ENCODE peak calls at places on chromosomes 13 and 19, in four cellular contexts. P is H1, G is SK-N-SH, Q is K562. A is an unnamed sample.

GRCh38 chr13:50090211-50090610 is 75.0 kb downstream of the KCNRG start:
- DNase-seq in P (no peak), G (no peak), Q (no peak), A (no peak)

GRCh38 chr19:38781058-38781457 is 7.7 kb upstream of the LGALS7 start:
- DNase-seq in P (no peak), G (no peak), Q (peak), A (no peak)

GRCh38 chr19:16688084-16688483 is 27.1 kb downstream of the TMEM38A start:
- DNase-seq in P (no peak), G (no peak), Q (no peak), A (no peak)

GRCh38 chr13:77333521-77334083 is 6.7 kb upstream of the MYCBP2 start:
- DNase-seq in P (no peak), G (peak), Q (no peak), A (no peak)

GRCh38 chr19:5036733-5037681 is 68.1 kb downstream of the KDM4B start:
- DNase-seq in P (no peak), G (peak), Q (no peak), A (no peak)

GRCh38 chr19:17234911-17235617 is 9.0 kb downstream of the OCEL1 start:
- DNase-seq in P (peak), G (peak), Q (peak), A (peak)

GRCh38 chr13:67792151-67792665 is 562.1 kb upstream of the PCDH9 start:
- DNase-seq in P (no peak), G (no peak), Q (no peak), A (no peak)

GRCh38 chr13:114311908-114312307 is 2.4 kb upstream of the CHAMP1 start:
- DNase-seq in P (no peak), G (no peak), Q (no peak), A (no peak)

GRCh38 chr13:24217601-24218281 is 57.2 kb downstream of the SPATA13 start:
- DNase-seq in P (no peak), G (no peak), Q (no peak), A (no peak)

GRCh38 chr13:67063036-67063435 is 167.1 kb downstream of the PCDH9 start:
- DNase-seq in P (no peak), G (no peak), Q (no peak), A (no peak)

GRCh38 chr13:47747901-47748300 is 253.2 kb downstream of the SUCLA2 start:
- DNase-seq in P (no peak), G (no peak), Q (no peak), A (no peak)

GRCh38 chr19:50994129-50994528 is 7.3 kb downstream of the KLK8 start:
- DNase-seq in P (no peak), G (no peak), Q (peak), A (no peak)

GRCh38 chr19:29001922-29002247 is 211.1 kb downstream of the UQCRFS1 start:
- DNase-seq in P (no peak), G (no peak), Q (no peak), A (no peak)

GRCh38 chr13:34349091-34349722 is 531.3 kb downstream of the RFC3 start:
- DNase-seq in P (no peak), G (no peak), Q (no peak), A (no peak)
- TF ChIP-seq TEAD4 in P (no peak), G (peak), Q (no peak), A (no peak)

GRCh38 chr13:43113603-43114002 is 90.2 kb downstream of the DNAJC15 start:
- DNase-seq in P (no peak), G (no peak), Q (no peak), A (no peak)
- TF ChIP-seq TEAD4 in P (no peak), G (no peak), Q (no peak), A (no peak)

DNA sequence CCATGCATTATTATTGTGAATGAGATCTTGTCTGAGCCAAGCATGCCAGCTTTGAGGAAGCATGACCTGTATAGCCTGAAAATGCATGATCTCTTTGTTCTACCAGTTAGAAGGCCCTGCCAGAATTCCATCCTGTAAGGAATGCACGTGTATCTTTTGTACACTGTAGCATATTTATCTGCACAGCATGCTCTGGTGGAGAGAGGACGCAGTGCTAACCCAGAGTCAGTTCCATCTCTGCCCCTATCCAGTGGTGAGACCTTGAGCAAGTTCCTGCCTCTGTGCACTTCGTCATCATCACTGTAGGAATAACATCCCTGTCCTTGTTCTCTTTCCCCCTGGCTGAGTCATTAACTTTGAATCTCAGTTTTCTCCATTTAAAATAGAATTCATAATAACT is 233.8 kb downstream of the SLC7A1 start:
- DNase-seq in P (no peak), G (no peak), Q (no peak), A (no peak)
- TF ChIP-seq TEAD4 in P (no peak), G (no peak), Q (no peak), A (no peak)

DNA sequence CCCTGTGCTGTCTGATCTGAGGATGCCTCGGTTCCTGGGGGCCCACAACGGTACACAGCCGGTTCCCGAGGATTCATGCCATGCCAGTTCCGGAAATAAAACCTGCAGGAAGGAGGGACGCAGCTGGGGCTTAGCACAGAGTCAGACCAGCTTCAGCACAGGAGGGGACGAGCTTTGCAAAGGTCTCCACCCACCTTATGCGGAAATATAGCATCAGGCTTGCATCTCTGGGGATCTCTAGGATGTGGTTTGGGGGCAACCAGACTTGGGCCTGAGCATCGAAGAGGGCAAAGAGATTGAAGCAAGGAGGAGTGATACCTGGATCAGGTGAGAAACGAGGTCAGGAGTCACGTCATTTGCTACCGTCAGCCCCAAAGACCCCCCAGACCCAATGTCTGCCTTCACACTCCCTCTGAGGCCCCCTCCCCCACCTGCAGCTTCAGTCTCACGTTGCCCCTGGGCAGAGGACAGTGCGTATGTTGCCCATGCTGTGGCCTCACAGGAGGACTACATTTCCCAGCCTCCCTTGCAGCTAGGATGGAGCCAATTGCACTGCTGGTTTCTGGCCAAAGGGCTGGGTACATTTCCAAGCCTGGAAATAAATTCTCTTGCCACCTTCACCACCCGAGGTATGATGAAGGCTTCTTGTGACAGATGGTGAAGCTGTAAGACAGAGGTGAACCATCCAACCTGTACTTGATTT is 12.1 kb downstream of the TYK2 start:
- DNase-seq in P (peak), G (peak), Q (no peak), A (no peak)
- TF ChIP-seq TEAD4 in P (no peak), G (no peak), Q (no peak), A (no peak)

DNA sequence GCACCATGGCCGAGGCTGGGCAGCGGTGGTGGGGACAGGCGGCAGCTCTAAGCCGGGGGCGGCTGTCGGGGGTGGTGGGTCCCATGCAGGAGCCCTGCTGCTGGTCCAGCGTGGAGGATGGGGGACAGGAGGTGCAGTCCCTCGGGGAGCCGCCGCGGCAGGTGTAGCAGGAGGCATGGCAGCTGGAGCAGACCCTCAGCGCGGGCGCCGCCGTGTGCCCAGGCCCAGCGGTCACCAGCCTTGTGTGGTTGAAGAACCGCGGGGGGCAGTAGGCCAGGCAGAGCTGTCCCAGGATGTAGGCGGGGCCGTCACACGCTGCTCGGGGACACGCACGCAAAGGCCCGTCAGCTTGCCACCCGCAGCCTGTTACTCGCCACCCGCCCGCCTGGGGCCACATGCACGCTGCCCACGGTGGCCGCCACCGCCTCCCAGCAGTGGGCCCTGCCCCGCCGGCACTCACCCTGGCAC is 2.9 kb upstream of the C19orf25 start:
- DNase-seq in P (no peak), G (no peak), Q (no peak), A (no peak)
- TF ChIP-seq TEAD4 in P (no peak), G (no peak), Q (no peak), A (no peak)

GRCh38 chr19:44753932-44754742 is 5.6 kb downstream of the BCL3 start:
- DNase-seq in P (peak), G (peak), Q (peak), A (peak)

GRCh38 chr19:44755219-44755618 is 6.7 kb downstream of the BCL3 start:
- DNase-seq in P (no peak), G (no peak), Q (no peak), A (no peak)

GRCh38 chr19:44753619-44753931 is 5.1 kb downstream of the BCL3 start:
- DNase-seq in P (no peak), G (no peak), Q (no peak), A (no peak)

GRCh38 chr19:44756089-44756562 is 7.6 kb downstream of the BCL3 start:
- DNase-seq in P (no peak), G (no peak), Q (no peak), A (no peak)

DNA sequence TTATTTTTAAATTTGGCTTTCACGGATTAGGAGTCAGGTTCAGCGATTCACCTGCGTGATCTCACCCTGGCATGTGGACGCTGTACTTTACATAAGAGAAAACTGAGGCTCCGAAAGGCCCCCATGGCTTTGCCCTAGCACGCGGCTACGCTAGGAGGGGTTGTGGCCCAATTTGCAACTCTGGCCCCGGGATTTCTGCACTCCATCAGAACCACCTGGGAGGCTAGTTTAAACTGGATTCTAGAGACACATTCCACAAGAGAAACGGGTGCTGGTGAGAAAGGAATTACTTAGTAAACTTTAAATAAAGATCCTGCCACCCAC is 6.2 kb downstream of the BCL3 start:
- DNase-seq in P (no peak), G (no peak), Q (no peak), A (no peak)
- TF ChIP-seq TEAD4 in P (no peak), G (no peak), Q (no peak), A (no peak)

DNA sequence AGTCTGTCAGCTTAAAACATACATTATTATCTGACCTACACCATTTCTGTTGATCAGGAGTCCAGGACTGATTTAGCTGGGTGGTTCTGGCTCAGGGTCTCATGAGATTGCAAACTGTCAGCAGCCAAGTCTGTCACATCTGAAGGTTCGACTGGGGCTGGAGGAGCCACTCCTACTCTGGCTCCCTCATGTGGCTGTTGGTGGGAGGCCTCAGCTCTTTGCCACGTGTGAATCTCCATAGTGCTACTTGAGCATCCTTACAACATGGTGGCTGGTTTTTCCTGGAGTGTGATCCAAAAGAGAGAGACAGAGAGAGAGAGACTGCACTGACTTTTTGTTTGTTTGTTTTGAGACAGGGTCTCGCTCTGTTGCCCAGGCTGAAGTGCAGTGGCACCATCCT is 63.6 kb upstream of the NFIC start:
- DNase-seq in P (no peak), G (no peak), Q (no peak), A (no peak)
- TF ChIP-seq TEAD4 in P (no peak), G (no peak), Q (no peak), A (no peak)

GRCh38 chr19:15614507-15615379 is at the start of gene CYP4F8:
- DNase-seq in P (no peak), G (no peak), Q (no peak), A (no peak)

GRCh38 chr19:15618321-15618720 is 3.3 kb downstream of the CYP4F8 start:
- DNase-seq in P (no peak), G (no peak), Q (no peak), A (no peak)

GRCh38 chr19:15616183-15616582 is 1.2 kb downstream of the CYP4F8 start:
- DNase-seq in P (no peak), G (no peak), Q (no peak), A (no peak)

GRCh38 chr19:15615526-15615925 is 508 bp downstream of the CYP4F8 start:
- DNase-seq in P (no peak), G (no peak), Q (no peak), A (no peak)

DNA sequence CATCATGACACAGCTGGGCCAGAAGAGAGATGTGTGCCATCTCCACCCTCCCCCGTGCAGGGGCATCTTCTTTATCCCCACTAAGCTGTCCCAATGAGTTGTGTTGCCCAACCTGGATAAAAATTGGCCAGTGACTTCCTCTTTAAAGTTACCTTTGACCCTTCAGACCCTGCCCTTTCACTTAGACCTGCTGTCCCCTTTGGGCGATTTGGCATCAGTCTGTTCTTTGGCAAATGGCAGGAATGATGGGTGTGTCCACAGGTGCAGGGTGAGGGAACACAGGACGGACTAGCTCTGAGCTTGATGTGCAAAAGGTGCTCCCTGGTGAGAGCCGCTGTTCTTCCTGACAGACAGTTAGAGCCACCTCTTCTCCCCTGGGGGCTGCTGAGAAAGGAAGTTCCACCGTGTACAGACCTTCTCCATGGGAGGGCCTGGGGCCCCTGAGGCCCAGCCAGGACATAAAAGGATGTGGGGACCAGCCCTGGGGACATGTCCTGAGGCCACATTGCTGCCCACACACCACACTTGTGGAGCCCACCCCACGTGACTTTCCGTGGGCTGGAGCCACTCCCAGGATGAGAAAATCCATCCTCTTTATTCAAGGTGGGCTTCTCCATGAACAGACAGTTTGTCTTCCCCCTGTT is 1.7 kb downstream of the CYP4F8 start:
- DNase-seq in P (no peak), G (no peak), Q (no peak), A (no peak)
- TF ChIP-seq TEAD4 in P (no peak), G (no peak), Q (no peak), A (no peak)

GRCh38 chr13:75481176-75482069 is 546 bp downstream of the TBC1D4 start:
- DNase-seq in P (peak), G (peak), Q (peak), A (peak)
- TF ChIP-seq TEAD4 in P (no peak), G (no peak), Q (no peak), A (peak)

GRCh38 chr13:106113796-106114195 is 421.7 kb downstream of the EFNB2 start:
- DNase-seq in P (no peak), G (no peak), Q (no peak), A (no peak)

GRCh38 chr13:106117035-106117434 is 418.4 kb downstream of the EFNB2 start:
- DNase-seq in P (no peak), G (peak), Q (no peak), A (no peak)

GRCh38 chr13:106117640-106118039 is 417.8 kb downstream of the EFNB2 start:
- DNase-seq in P (no peak), G (no peak), Q (no peak), A (no peak)

GRCh38 chr13:106112191-106112590 is 423.3 kb downstream of the EFNB2 start:
- DNase-seq in P (no peak), G (no peak), Q (no peak), A (no peak)

GRCh38 chr13:106114981-106115554 is 420.4 kb downstream of the EFNB2 start:
- DNase-seq in P (no peak), G (no peak), Q (no peak), A (no peak)
- TF ChIP-seq TEAD4 in P (no peak), G (no peak), Q (no peak), A (no peak)